ENCODE peak calls at places on chromosomes 6 and 20, in six cellular contexts. N is sigmoid colon, Y is gastrocnemius medialis, P is adipocyte, V is colonic mucosa, J is breast epithelium. G is an unnamed sample. For H3K4me1, the result is how much of the 10 kb centered on the place peaks cover.

GRCh38 chr20:47139934-47140333 is 216.6 kb downstream of the ZMYND8 start:
- DNase-seq in N (no peak), Y (no peak), P (no peak), V (no peak), J (no peak), G (no peak)

GRCh38 chr6:101935732-101936131 is 542.2 kb downstream of the GRIK2 start:
- DNase-seq in N (no peak), Y (no peak), P (peak), V (no peak), J (no peak), G (no peak)

GRCh38 chr6:117513174-117513573 is 30.7 kb downstream of the DCBLD1 start:
- DNase-seq in N (no peak), Y (no peak), P (no peak), V (no peak), J (no peak), G (no peak)

GRCh38 chr6:10451828-10452509 is 37.1 kb upstream of the TFAP2A start:
- DNase-seq in N (no peak), Y (no peak), P (peak), V (no peak), J (peak), G (peak)

GRCh38 chr20:36273414-36274247 is 32.5 kb upstream of the DLGAP4 start:
- DNase-seq in N (peak), Y (no peak), P (peak), V (no peak), J (no peak), G (no peak)

GRCh38 chr6:73879894-73880293 is 183.9 kb downstream of the CD109 start:
- DNase-seq in N (no peak), Y (no peak), P (no peak), V (no peak), J (no peak), G (no peak)

GRCh38 chr6:150333592-150333954 is 35.2 kb upstream of the IYD start:
- DNase-seq in N (no peak), Y (no peak), P (no peak), V (no peak), J (no peak), G (no peak)

GRCh38 chr20:11849270-11849920 is 68.3 kb upstream of the BTBD3 start:
- DNase-seq in N (no peak), Y (no peak), P (peak), V (no peak), J (no peak), G (no peak)

GRCh38 chr6:7512320-7512719 is 29.2 kb upstream of the DSP start:
- DNase-seq in N (no peak), Y (no peak), P (no peak), V (no peak), J (no peak), G (no peak)

GRCh38 chr20:56439784-56440291 is 27.8 kb downstream of the CASS4 start:
- DNase-seq in N (peak), Y (no peak), P (peak), V (no peak), J (no peak), G (no peak)

GRCh38 chr6:142902636-142903053 is 42.3 kb downstream of the HIVEP2 start:
- DNase-seq in N (peak), Y (no peak), P (peak), V (peak), J (no peak), G (no peak)

GRCh38 chr6:31356946-31357466 is at the start of gene HLA-B:
- DNase-seq in N (peak), Y (peak), P (peak), V (peak), J (peak), G (no peak)

GRCh38 chr6:124203106-124203811 is 399.6 kb downstream of the NKAIN2 start:
- DNase-seq in N (no peak), Y (peak), P (no peak), V (no peak), J (no peak), G (no peak)

GRCh38 chr20:13464702-13465101 is 174.0 kb downstream of the TASP1 start:
- DNase-seq in N (no peak), Y (no peak), P (peak), V (no peak), J (no peak), G (no peak)

GRCh38 chr6:24775520-24776058 is 852 bp downstream of the GMNN start:
- DNase-seq in N (no peak), Y (no peak), P (peak), V (no peak), J (no peak), G (no peak)

GRCh38 chr6:139124887-139125672 is 9.8 kb upstream of the HECA start:
- DNase-seq in N (peak), Y (peak), P (peak), V (peak), J (no peak), G (no peak)

GRCh38 chr6:12577124-12577845 is 139.3 kb upstream of the PHACTR1 start:
- DNase-seq in N (no peak), Y (no peak), P (no peak), V (no peak), J (no peak), G (no peak)
- H3K4me1 ChIP-seq in N (under half), Y (under half), P (under half), V (under half), J (under half), G (under half)

GRCh38 chr6:16089232-16089843 is 39.5 kb upstream of the MYLIP start:
- DNase-seq in N (no peak), Y (no peak), P (peak), V (no peak), J (no peak), G (no peak)

GRCh38 chr6:16090452-16090851 is 38.4 kb upstream of the MYLIP start:
- DNase-seq in N (no peak), Y (peak), P (no peak), V (no peak), J (no peak), G (no peak)

GRCh38 chr6:16092140-16092539 is 36.7 kb upstream of the MYLIP start:
- DNase-seq in N (no peak), Y (no peak), P (no peak), V (no peak), J (no peak), G (no peak)

GRCh38 chr6:16092990-16093389 is 35.9 kb upstream of the MYLIP start:
- DNase-seq in N (no peak), Y (no peak), P (no peak), V (no peak), J (no peak), G (no peak)

DNA sequence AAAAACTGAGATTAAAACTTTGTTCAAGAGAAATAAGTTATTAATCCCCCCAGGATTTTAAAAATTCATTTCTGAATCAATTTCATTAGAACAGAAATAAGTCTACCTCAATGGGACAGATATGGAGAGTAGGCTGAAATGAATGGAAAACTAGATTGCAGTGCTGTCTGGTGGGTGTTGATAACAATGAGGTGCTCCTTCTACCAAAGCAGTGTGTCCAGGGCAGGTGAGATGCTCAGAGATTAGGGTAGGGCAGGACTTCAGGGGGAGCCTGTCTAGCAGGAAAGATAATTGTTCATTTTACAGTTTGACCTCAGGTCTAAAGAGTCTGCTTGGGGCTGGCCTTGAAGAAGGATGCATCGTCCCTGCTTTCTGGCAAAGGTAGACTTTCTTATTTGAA is 38.0 kb upstream of the MYLIP start:
- DNase-seq in N (no peak), Y (no peak), P (no peak), V (no peak), J (no peak), G (no peak)
- H3K4me1 ChIP-seq in N (under half), Y (under half), P (under half), V (under half), J (under half), G (under half)

GRCh38 chr6:26130581-26131247 is 43.5 kb downstream of the HFE start:
- DNase-seq in N (no peak), Y (no peak), P (no peak), V (no peak), J (no peak), G (no peak)
- H3K4me1 ChIP-seq in N (under half), Y (under half), P (under half), V (under half), J (under half), G (under half)

GRCh38 chr6:158569036-158569435 is 9.1 kb downstream of the TMEM181 start:
- DNase-seq in N (no peak), Y (no peak), P (no peak), V (no peak), J (peak), G (no peak)
- H3K4me1 ChIP-seq in N (under half), Y (under half), P (under half), V (under half), J (under half), G (under half)

GRCh38 chr6:154247119-154247814 is 109.3 kb downstream of the IPCEF1 start:
- DNase-seq in N (no peak), Y (no peak), P (no peak), V (no peak), J (no peak), G (no peak)

GRCh38 chr6:154242617-154243357 is 113.8 kb downstream of the IPCEF1 start:
- DNase-seq in N (no peak), Y (no peak), P (no peak), V (no peak), J (no peak), G (no peak)

GRCh38 chr6:154246723-154247118 is 109.9 kb downstream of the IPCEF1 start:
- DNase-seq in N (no peak), Y (no peak), P (no peak), V (no peak), J (no peak), G (no peak)

GRCh38 chr6:154243793-154244768 is 112.5 kb downstream of the IPCEF1 start:
- DNase-seq in N (no peak), Y (no peak), P (no peak), V (no peak), J (no peak), G (no peak)

GRCh38 chr6:154245542-154245941 is 111.1 kb downstream of the IPCEF1 start:
- DNase-seq in N (no peak), Y (no peak), P (no peak), V (no peak), J (no peak), G (no peak)
- H3K4me1 ChIP-seq in N (under half), Y (under half), P (under half), V (under half), J (under half), G (under half)

DNA sequence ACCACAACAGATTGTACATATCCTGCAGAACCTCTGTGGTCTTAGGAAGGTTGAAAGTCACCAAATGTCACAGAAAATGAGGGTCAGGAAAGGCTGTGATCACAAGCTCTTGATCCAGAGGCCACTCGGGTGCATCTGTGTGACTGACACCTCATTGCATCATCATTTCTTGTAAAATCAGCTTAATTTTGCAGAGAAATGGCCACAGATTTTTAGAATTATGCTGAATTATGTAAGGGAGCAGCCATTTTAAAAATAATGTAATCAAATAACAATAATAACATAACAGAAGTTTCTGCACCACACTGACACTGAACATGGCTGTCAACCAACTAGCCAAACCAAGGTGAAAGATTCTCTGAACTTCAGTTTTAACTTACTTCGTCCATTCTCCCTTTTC is 32.5 kb upstream of the PRND start:
- DNase-seq in N (no peak), Y (no peak), P (peak), V (no peak), J (no peak), G (no peak)
- H3K4me1 ChIP-seq in N (half or more), Y (half or more), P (under half), V (under half), J (under half), G (under half)

GRCh38 chr20:62914970-62915457 is 11.3 kb downstream of the DIDO1 start:
- DNase-seq in N (no peak), Y (no peak), P (peak), V (no peak), J (no peak), G (no peak)
- H3K4me1 ChIP-seq in N (half or more), Y (half or more), P (under half), V (under half), J (under half), G (half or more)

DNA sequence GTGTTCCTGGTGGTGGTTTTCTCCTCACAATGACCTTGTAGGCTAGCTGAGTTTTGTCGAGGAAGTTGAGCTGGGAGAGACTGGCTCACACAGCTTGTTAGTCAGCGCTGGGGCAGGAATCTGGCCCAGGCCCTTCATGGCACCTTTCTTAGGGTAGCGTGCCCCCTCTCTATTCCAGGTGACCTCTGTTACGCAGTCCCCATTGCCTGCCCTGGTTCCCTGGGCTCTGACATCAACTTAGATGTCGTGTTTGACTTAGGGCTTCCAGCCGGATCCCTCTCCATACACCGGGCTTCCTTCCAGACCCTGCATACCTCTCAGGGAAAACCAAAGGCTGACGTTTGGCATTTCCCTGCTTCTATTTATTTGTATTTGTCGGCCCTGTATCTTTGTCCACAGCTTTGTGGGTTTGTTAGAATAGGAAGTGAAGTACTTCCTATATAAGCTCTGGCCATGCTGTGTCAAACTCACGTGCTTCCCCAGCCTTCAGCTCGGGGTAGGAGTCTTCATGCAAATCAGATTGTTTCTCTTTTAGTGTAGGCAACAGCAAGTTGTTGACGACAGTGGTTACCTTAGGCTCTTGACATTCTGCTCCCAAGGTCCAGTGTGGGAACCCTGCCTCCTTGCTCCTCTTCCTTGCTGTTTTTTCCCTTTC is 12.8 kb downstream of the IGF2R start:
- DNase-seq in N (peak), Y (no peak), P (peak), V (no peak), J (no peak), G (no peak)
- H3K4me1 ChIP-seq in N (half or more), Y (half or more), P (half or more), V (under half), J (under half), G (half or more)